ENCODE peak calls at places on chromosome 3, in four cellular contexts. Q, X, M and W are unnamed samples.

GRCh38 chr3:183253364-183253960 is 409 bp downstream of the B3GNT5 start:
- DNase-seq in Q (peak), X (peak), M (peak), W (no peak)

GRCh38 chr3:6861331-6861988 is 545 bp downstream of the GRM7 start:
- DNase-seq in Q (no peak), X (peak), M (no peak), W (no peak)

GRCh38 chr3:153768559-153769469 is 352.4 kb upstream of the ARHGEF26 start:
- DNase-seq in Q (peak), X (peak), M (peak), W (peak)

GRCh38 chr3:87553058-87553457 is 276.7 kb upstream of the POU1F1 start:
- DNase-seq in Q (no peak), X (no peak), M (no peak), W (no peak)

GRCh38 chr3:100129944-100130343 is 15.6 kb upstream of the FILIP1L start:
- DNase-seq in Q (no peak), X (no peak), M (no peak), W (no peak)

GRCh38 chr3:12618426-12618825 is 45.5 kb downstream of the RAF1 start:
- DNase-seq in Q (no peak), X (no peak), M (no peak), W (no peak)

GRCh38 chr3:52395503-52395865 is 49.4 kb downstream of the SEMA3G start:
- DNase-seq in Q (no peak), X (no peak), M (no peak), W (no peak)

GRCh38 chr3:136141891-136142290 is 54.2 kb downstream of the MSL2 start:
- DNase-seq in Q (no peak), X (no peak), M (no peak), W (no peak)

GRCh38 chr3:28940530-28940929 is 340.3 kb upstream of the RBMS3 start:
- DNase-seq in Q (no peak), X (no peak), M (no peak), W (peak)

GRCh38 chr3:17175187-17175839 is 290.6 kb downstream of the PLCL2 start:
- DNase-seq in Q (no peak), X (no peak), M (no peak), W (peak)

GRCh38 chr3:48543271-48543866 is 13.2 kb downstream of the PFKFB4 start:
- DNase-seq in Q (peak), X (no peak), M (peak), W (no peak)

GRCh38 chr3:86993704-86994103 is 2.8 kb upstream of the VGLL3 start:
- DNase-seq in Q (no peak), X (no peak), M (no peak), W (peak)

GRCh38 chr3:115401891-115402501 is 221.3 kb upstream of the GAP43 start:
- DNase-seq in Q (no peak), X (no peak), M (no peak), W (peak)

GRCh38 chr3:40978442-40978841 is 220.9 kb upstream of the CTNNB1 start:
- DNase-seq in Q (no peak), X (no peak), M (no peak), W (no peak)

GRCh38 chr3:13229291-13229949 is 156.2 kb upstream of the IQSEC1 start:
- DNase-seq in Q (no peak), X (no peak), M (no peak), W (peak)

DNA sequence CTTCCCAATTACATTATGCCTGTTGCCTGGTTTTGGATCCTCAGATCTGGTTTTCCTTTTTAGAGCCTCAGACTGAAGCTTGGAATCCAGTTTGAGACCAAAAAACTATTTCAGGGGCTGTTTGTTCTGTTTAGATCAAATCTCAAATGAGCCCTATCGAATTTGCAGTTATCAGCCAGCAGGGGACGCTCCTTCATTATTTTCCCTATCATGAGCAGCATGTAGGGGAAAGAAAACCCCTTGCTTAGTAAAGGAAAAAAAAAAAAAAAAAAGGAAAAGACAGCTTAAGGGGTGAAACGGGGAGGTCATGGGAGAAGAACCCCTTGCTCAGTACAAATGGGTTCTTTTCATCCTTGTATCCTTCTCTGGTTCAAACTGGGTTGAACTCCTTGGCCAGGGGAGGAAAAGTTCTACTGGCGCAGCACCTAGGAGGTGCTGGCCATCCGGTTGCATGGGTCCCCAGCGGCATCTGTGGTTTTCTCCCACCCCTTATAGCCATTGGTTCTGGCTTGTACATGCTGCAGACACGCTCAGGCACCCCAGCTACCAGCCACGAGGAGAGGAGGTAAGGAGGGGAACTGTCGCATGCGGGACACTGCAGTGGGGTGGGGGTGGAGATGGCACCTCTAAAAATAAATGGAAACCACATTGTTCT is 1375.1 kb upstream of the ALCAM start:
- DNase-seq in Q (no peak), X (peak), M (no peak), W (no peak)
- TF ChIP-seq CTCF in Q (no peak), X (peak), M (no peak), W (peak)

GRCh38 chr3:124620600-124621063 is 109.6 kb upstream of the UMPS start:
- DNase-seq in Q (peak), X (no peak), M (no peak), W (peak)

GRCh38 chr3:124621498-124621897 is 108.8 kb upstream of the UMPS start:
- DNase-seq in Q (no peak), X (no peak), M (no peak), W (no peak)

GRCh38 chr3:124615896-124616543 is 114.2 kb upstream of the UMPS start:
- DNase-seq in Q (peak), X (peak), M (no peak), W (no peak)

GRCh38 chr3:124617177-124617576 is 113.1 kb upstream of the UMPS start:
- DNase-seq in Q (no peak), X (no peak), M (no peak), W (no peak)

GRCh38 chr3:124619887-124620599 is 110.2 kb upstream of the UMPS start:
- DNase-seq in Q (no peak), X (no peak), M (no peak), W (no peak)
- TF ChIP-seq CTCF in Q (no peak), X (no peak), M (no peak), W (no peak)

DNA sequence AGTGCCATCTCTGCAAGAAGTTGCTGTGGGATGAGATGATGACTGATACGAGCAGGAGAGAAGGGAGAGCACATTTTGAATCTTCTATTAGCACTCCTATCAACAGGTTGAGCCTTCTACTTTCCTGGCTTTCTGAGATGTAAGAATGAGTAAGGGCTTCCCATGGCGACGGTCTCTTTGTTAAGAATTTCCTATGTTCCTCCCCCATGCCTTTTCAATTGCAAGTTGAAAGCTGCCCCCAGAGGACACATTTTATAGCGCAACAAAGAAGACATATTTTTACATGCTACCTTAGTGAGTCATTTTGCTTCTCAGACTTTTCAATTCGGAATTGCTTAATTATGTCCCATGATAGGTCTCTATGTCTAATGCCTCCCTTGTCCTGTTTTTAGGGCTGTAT is 71.3 kb upstream of the LRTM1 start:
- DNase-seq in Q (no peak), X (peak), M (no peak), W (peak)
- TF ChIP-seq CTCF in Q (no peak), X (peak), M (peak), W (peak)

GRCh38 chr3:138023754-138024153 is 13.8 kb downstream of the CLDN18 start:
- DNase-seq in Q (no peak), X (no peak), M (no peak), W (no peak)

GRCh38 chr3:138016065-138016464 is 6.1 kb downstream of the CLDN18 start:
- DNase-seq in Q (no peak), X (no peak), M (no peak), W (no peak)

DNA sequence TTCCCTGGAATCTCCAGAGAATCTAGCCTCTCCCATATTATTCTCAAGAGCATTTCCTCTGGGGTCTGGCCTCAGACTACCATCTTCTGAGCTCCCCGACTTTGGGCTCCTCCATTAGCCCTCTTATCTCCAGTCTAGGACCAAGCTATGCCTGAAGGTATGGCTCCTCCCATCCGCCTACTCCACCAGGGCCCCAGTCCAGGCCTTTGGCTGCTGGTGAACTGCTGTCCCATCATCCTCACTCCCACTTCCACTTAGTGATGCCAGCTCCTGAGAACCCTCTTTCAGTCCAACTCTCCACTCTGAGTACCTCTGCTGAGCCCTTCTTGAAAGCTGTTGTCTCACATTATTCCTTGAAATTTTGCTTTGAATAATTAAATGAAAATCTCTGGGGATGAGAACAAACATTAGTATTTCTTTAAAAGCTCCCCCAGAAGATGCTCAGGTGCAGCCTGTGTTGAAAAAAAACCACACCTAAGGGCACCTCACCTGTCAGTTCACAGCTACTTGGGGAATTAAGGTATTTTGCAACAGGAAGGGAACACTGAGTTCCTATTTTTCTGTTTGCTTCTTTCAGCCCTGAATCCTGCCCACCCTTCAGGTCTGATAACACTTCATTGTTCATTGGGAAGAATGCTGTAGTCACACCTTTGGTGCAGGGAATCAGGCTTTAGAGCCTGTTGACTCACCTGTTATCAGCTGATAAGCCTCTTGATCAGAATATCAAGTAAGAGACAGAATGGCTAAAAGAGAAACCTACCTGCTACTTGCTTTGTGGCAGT is 9.5 kb downstream of the CLDN18 start:
- DNase-seq in Q (no peak), X (no peak), M (no peak), W (no peak)
- TF ChIP-seq CTCF in Q (no peak), X (no peak), M (no peak), W (no peak)

DNA sequence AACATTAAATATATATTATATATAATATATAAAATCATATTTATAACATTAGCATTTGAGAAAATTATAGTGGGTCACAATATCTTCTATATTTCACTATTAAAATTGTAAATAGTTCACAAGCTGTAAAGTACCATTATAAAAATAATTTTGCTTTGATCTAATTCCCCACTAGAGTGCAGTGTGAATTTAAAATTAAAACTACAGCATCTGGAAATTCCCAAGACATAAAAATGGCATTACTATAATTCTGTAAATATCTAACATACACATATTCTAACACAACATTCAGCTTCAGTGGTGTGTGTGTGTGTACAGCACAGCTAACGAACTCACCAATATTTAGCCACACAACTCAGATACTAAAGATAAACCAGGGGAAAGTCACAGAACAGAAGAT is 424.9 kb upstream of the ZNF385D start:
- DNase-seq in Q (no peak), X (no peak), M (no peak), W (no peak)
- TF ChIP-seq CTCF in Q (peak), X (peak), M (peak), W (peak)

DNA sequence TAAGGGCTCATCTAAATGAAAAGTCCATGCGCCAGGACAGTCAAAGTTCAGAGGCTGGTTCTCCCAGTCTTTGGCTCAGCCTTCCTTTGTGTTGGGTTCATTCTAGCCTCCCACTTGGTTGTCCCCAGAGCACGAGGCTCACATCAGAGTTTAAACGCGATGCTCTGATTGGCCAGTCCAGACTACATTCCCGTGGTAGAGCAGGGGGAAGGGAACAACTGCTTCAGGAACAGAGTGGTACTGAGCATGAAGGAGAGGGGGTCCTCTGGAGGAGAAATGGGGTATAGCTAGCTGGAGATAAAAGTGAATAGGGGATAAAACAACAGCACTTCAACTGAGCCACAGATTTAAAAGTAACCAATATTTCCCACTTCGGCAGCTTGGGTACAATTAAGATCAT is 32.2 kb downstream of the ANAPC13 start:
- DNase-seq in Q (no peak), X (no peak), M (no peak), W (no peak)
- TF ChIP-seq CTCF in Q (no peak), X (peak), M (peak), W (peak)

GRCh38 chr3:45055411-45056143 is 29.5 kb downstream of the CLEC3B start:
- DNase-seq in Q (no peak), X (peak), M (no peak), W (peak)
- TF ChIP-seq CTCF in Q (peak), X (peak), M (no peak), W (peak)

DNA sequence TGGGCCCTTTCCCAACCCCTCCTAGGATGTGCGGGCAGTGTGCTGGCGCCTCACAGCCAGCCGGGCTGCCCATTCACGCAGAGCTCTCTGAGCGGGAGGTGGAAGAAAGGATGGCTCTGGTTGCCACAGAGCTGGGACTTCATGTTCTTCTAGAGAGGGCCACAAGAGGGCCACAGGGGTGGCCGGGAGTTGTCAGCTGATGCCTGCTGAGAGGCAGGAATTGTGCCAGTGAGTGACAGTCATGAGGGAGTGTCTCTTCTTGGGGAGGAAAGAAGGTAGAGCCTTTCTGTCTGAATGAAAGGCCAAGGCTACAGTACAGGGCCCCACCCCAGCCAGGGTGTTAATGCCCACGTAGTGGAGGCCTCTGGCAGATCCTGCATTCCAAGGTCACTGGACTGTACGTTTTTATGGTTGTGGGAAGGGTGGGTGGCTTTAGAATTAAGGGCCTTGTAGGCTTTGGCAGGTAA is 8.3 kb downstream of the FAM131A start:
- DNase-seq in Q (peak), X (peak), M (peak), W (peak)
- TF ChIP-seq CTCF in Q (peak), X (peak), M (peak), W (peak)

GRCh38 chr3:373193-373784 is 176.7 kb downstream of the CHL1 start:
- DNase-seq in Q (no peak), X (no peak), M (no peak), W (no peak)
- TF ChIP-seq CTCF in Q (no peak), X (no peak), M (no peak), W (no peak)

DNA sequence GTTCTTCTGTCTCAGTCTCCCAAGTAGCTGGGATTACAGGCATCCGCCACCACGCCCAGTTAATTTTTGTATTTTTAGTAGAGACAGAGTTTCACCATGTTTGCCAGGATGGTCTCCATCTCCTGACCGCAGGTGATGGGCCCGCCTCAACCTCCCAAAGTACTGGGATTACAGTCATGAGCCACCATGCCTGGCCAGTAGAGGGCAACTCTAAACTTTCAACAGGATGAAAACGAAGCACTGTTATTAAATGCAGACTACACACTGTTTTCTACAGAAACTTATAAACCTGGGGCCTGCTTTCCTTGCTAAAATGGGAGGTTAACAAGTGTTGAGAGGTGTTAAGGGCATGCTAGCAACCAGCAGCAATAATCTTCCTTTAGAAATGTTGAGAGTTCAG is 7.6 kb downstream of the ARPC4 start:
- DNase-seq in Q (no peak), X (no peak), M (no peak), W (no peak)
- TF ChIP-seq CTCF in Q (no peak), X (peak), M (no peak), W (peak)